ENCODE peak calls at places on chromosomes 4 and X, in six cellular contexts. One of them, this sample, is unnamed.

GRCh38 chrX:19017271-19017670 is 33.4 kb upstream of the PHKA2 start:
- DNase-seq in dermis blood vessel endothelial cell: peak; percentile 22
- DNase-seq in HEK293T: peak; percentile 51
- DNase-seq in nucleus accumbens: no peak
- DNase-seq in GM23338: peak; percentile 67
- DNase-seq in epithelial cell of esophagus: peak; percentile 29
- DNase-seq in this sample: no peak

GRCh38 chrX:73267206-73267605 is 52.6 kb upstream of the NAP1L2 start:
- DNase-seq in epithelial cell of esophagus: no peak
- DNase-seq in GM23338: no peak
- DNase-seq in nucleus accumbens: no peak
- DNase-seq in dermis blood vessel endothelial cell: no peak
- DNase-seq in HEK293T: no peak
- DNase-seq in this sample: no peak

GRCh38 chrX:96979766-96980165 is 96.1 kb downstream of the RPA4 start:
- DNase-seq in dermis blood vessel endothelial cell: no peak
- DNase-seq in epithelial cell of esophagus: no peak
- DNase-seq in nucleus accumbens: no peak
- DNase-seq in HEK293T: no peak
- DNase-seq in GM23338: peak; percentile 33
- DNase-seq in this sample: no peak

GRCh38 chr4:83585982-83586508 is 50.1 kb downstream of the GPAT3 start:
- DNase-seq in dermis blood vessel endothelial cell: no peak
- DNase-seq in HEK293T: no peak
- DNase-seq in epithelial cell of esophagus: no peak
- DNase-seq in nucleus accumbens: no peak
- DNase-seq in GM23338: no peak
- DNase-seq in this sample: no peak

GRCh38 chrX:123324628-123325027 is 140.6 kb downstream of the GRIA3 start:
- DNase-seq in nucleus accumbens: peak; percentile 0
- DNase-seq in epithelial cell of esophagus: peak; percentile 10
- DNase-seq in GM23338: no peak
- DNase-seq in dermis blood vessel endothelial cell: no peak
- DNase-seq in HEK293T: no peak
- DNase-seq in this sample: no peak

GRCh38 chrX:9339603-9340569 is 125.0 kb upstream of the TBL1X start:
- DNase-seq in nucleus accumbens: no peak
- DNase-seq in GM23338: no peak
- DNase-seq in dermis blood vessel endothelial cell: no peak
- DNase-seq in epithelial cell of esophagus: no peak
- DNase-seq in HEK293T: no peak
- DNase-seq in this sample: peak; percentile 46

GRCh38 chrX:55135171-55135570 is 46.4 kb downstream of the PAGE2 start:
- DNase-seq in HEK293T: peak; percentile 41
- DNase-seq in epithelial cell of esophagus: peak; percentile 49
- DNase-seq in dermis blood vessel endothelial cell: peak; percentile 61
- DNase-seq in nucleus accumbens: peak; percentile 0
- DNase-seq in GM23338: peak; percentile 20
- DNase-seq in this sample: peak; percentile 12

GRCh38 chrX:19807414-19807813 is 80.0 kb downstream of the SH3KBP1 start:
- DNase-seq in HEK293T: no peak
- DNase-seq in dermis blood vessel endothelial cell: no peak
- DNase-seq in nucleus accumbens: no peak
- DNase-seq in GM23338: no peak
- DNase-seq in epithelial cell of esophagus: no peak
- DNase-seq in this sample: no peak

GRCh38 chr4:170089274-170089742 is 448 bp downstream of the AADAT start:
- DNase-seq in GM23338: peak; percentile 55
- DNase-seq in nucleus accumbens: peak; percentile 57
- DNase-seq in dermis blood vessel endothelial cell: peak; percentile 44
- DNase-seq in HEK293T: peak; percentile 50
- DNase-seq in epithelial cell of esophagus: peak; percentile 32
- DNase-seq in this sample: no peak

GRCh38 chrX:78024349-78025108 is 55.1 kb upstream of the PGAM4 start:
- DNase-seq in GM23338: peak; percentile 51
- DNase-seq in nucleus accumbens: no peak
- DNase-seq in HEK293T: peak; percentile 47
- DNase-seq in epithelial cell of esophagus: peak; percentile 28
- DNase-seq in dermis blood vessel endothelial cell: peak; percentile 57
- DNase-seq in this sample: peak; percentile 29

GRCh38 chrX:133921764-133922389 is 63.5 kb downstream of the GPC3 start:
- DNase-seq in dermis blood vessel endothelial cell: peak; percentile 13
- DNase-seq in nucleus accumbens: no peak
- DNase-seq in HEK293T: peak; percentile 81
- DNase-seq in GM23338: peak; percentile 82
- DNase-seq in epithelial cell of esophagus: peak; percentile 42
- DNase-seq in this sample: no peak

GRCh38 chr4:98689507-98690174 is 31.2 kb upstream of the TSPAN5 start:
- DNase-seq in epithelial cell of esophagus: no peak
- DNase-seq in HEK293T: no peak
- DNase-seq in GM23338: no peak
- DNase-seq in dermis blood vessel endothelial cell: peak; percentile 30
- DNase-seq in nucleus accumbens: no peak
- DNase-seq in this sample: no peak

GRCh38 chrX:23008431-23009099 is 8.8 kb downstream of the DDX53 start:
- DNase-seq in nucleus accumbens: no peak
- DNase-seq in HEK293T: peak; percentile 8
- DNase-seq in GM23338: peak; percentile 58
- DNase-seq in dermis blood vessel endothelial cell: peak; percentile 27
- DNase-seq in epithelial cell of esophagus: peak; percentile 41
- DNase-seq in this sample: no peak

GRCh38 chr4:165009493-165010227 is 22.1 kb upstream of the TRIM60 start:
- DNase-seq in dermis blood vessel endothelial cell: no peak
- DNase-seq in HEK293T: no peak
- DNase-seq in GM23338: no peak
- DNase-seq in nucleus accumbens: no peak
- DNase-seq in epithelial cell of esophagus: no peak
- DNase-seq in this sample: no peak

GRCh38 chr4:113575391-113575790 is 186.1 kb downstream of the CAMK2D start:
- DNase-seq in HEK293T: no peak
- DNase-seq in epithelial cell of esophagus: no peak
- DNase-seq in dermis blood vessel endothelial cell: no peak
- DNase-seq in GM23338: no peak
- DNase-seq in nucleus accumbens: no peak
- DNase-seq in this sample: no peak

GRCh38 chr4:10703146-10703545 is 18.6 kb upstream of the CLNK start:
- DNase-seq in nucleus accumbens: no peak
- DNase-seq in epithelial cell of esophagus: peak; percentile 63
- DNase-seq in GM23338: no peak
- DNase-seq in HEK293T: no peak
- DNase-seq in dermis blood vessel endothelial cell: no peak
- DNase-seq in this sample: no peak

GRCh38 chr4:164464313-164464712 is 289.6 kb upstream of the SMIM31 start:
- DNase-seq in nucleus accumbens: no peak
- DNase-seq in HEK293T: no peak
- DNase-seq in dermis blood vessel endothelial cell: no peak
- DNase-seq in epithelial cell of esophagus: no peak
- DNase-seq in GM23338: no peak
- DNase-seq in this sample: no peak